ENCODE peak calls at places on chromosomes 1 and 21, in eight cellular contexts. E is stomach, S is esophagus muscularis mucosa, C is K562, J is suprapubic skin, R is Panc1, H is transverse colon, D is SK-N-SH. L is an unnamed sample. For H3K4me1, the result is how much of the 10 kb centered on the place peaks cover.

GRCh38 chr1:20654104-20654690 is 7.0 kb downstream of the DDOST start:
- DNase-seq in E (no peak), S (no peak), C (no peak), J (no peak), R (no peak), H (no peak), D (no peak), L (no peak)

GRCh38 chr1:69791311-69791710 is 223.6 kb downstream of the LRRC7 start:
- DNase-seq in E (no peak), S (no peak), C (no peak), J (no peak), R (no peak), H (no peak), D (no peak), L (no peak)

GRCh38 chr1:46302091-46303037 is 1.1 kb downstream of the LRRC41 start:
- DNase-seq in E (peak), S (no peak), C (peak), J (no peak), R (no peak), H (peak), D (peak), L (peak)

GRCh38 chr1:64295566-64295965 is 92.1 kb downstream of the UBE2U start:
- DNase-seq in E (no peak), S (no peak), C (no peak), J (no peak), R (no peak), H (no peak), D (no peak), L (no peak)

GRCh38 chr1:67446893-67447292 is 16.7 kb upstream of the SERBP1 start:
- DNase-seq in E (no peak), S (no peak), C (no peak), J (no peak), R (no peak), H (no peak), D (no peak), L (no peak)

GRCh38 chr1:173453982-173454381 is 23.2 kb upstream of the PRDX6 start:
- DNase-seq in E (no peak), S (no peak), C (no peak), J (no peak), R (no peak), H (no peak), D (no peak), L (no peak)

GRCh38 chr1:150221552-150221951 is 14.4 kb downstream of the ANP32E start:
- DNase-seq in E (no peak), S (no peak), C (no peak), J (no peak), R (no peak), H (no peak), D (peak), L (no peak)

GRCh38 chr1:109815809-109816791 is 52.4 kb upstream of the EPS8L3 start:
- DNase-seq in E (no peak), S (no peak), C (no peak), J (no peak), R (no peak), H (peak), D (no peak), L (no peak)

GRCh38 chr21:43598416-43599120 is 60.7 kb downstream of the HSF2BP start:
- DNase-seq in E (no peak), S (no peak), C (no peak), J (no peak), R (no peak), H (no peak), D (no peak), L (no peak)

GRCh38 chr1:200302893-200303250 is 107.0 kb downstream of the ZNF281 start:
- DNase-seq in E (peak), S (no peak), C (no peak), J (no peak), R (no peak), H (no peak), D (peak), L (no peak)

GRCh38 chr1:195197116-195197515 is 1411.1 kb downstream of the KCNT2 start:
- DNase-seq in E (no peak), S (no peak), C (no peak), J (no peak), R (no peak), H (no peak), D (no peak), L (no peak)

GRCh38 chr21:28099296-28099695 is 893.4 kb downstream of the LTN1 start:
- DNase-seq in E (no peak), S (no peak), C (no peak), J (no peak), R (no peak), H (no peak), D (no peak), L (no peak)

GRCh38 chr1:157115429-157115838 is 15.8 kb upstream of the ETV3L start:
- DNase-seq in E (no peak), S (no peak), C (no peak), J (peak), R (no peak), H (no peak), D (no peak), L (no peak)

GRCh38 chr1:203926025-203926540 is 64.7 kb downstream of the SNRPE start:
- DNase-seq in E (no peak), S (no peak), C (no peak), J (no peak), R (no peak), H (no peak), D (no peak), L (no peak)

GRCh38 chr21:46189213-46189958 is 5.1 kb upstream of the SPATC1L start:
- DNase-seq in E (no peak), S (peak), C (peak), J (peak), R (no peak), H (no peak), D (peak), L (peak)

GRCh38 chr1:55539652-55540512 is 324.7 kb upstream of the USP24 start:
- DNase-seq in E (no peak), S (no peak), C (no peak), J (no peak), R (no peak), H (no peak), D (no peak), L (no peak)

GRCh38 chr21:41802684-41803083 is 35.8 kb upstream of the RIPK4 start:
- DNase-seq in E (no peak), S (no peak), C (no peak), J (no peak), R (no peak), H (peak), D (no peak), L (peak)

GRCh38 chr1:161082483-161082882 is 6.9 kb downstream of the NECTIN4 start:
- DNase-seq in E (no peak), S (no peak), C (no peak), J (no peak), R (no peak), H (no peak), D (no peak), L (no peak)

GRCh38 chr1:56375184-56375837 is 204.1 kb downstream of the PLPP3 start:
- DNase-seq in E (no peak), S (peak), C (no peak), J (no peak), R (no peak), H (no peak), D (no peak), L (no peak)

GRCh38 chr1:238951809-238952208 is 434.6 kb upstream of the CHRM3 start:
- DNase-seq in E (peak), S (no peak), C (no peak), J (no peak), R (peak), H (no peak), D (peak), L (no peak)

GRCh38 chr1:1058921-1059493 is 15.1 kb downstream of the RNF223 start:
- DNase-seq in E (no peak), S (no peak), C (peak), J (no peak), R (no peak), H (no peak), D (no peak), L (no peak)

GRCh38 chr1:1210726-1211540 is 3.0 kb downstream of the TNFRSF4 start:
- DNase-seq in E (no peak), S (no peak), C (no peak), J (no peak), R (no peak), H (peak), D (peak), L (no peak)

GRCh38 chr1:6233376-6233775 is 2.4 kb downstream of the ICMT start:
- DNase-seq in E (no peak), S (no peak), C (no peak), J (no peak), R (no peak), H (no peak), D (no peak), L (no peak)

GRCh38 chr21:32335601-32336575 is 37.2 kb downstream of the MRAP start:
- DNase-seq in E (no peak), S (no peak), C (no peak), J (no peak), R (no peak), H (no peak), D (no peak), L (no peak)

GRCh38 chr1:61459345-61459744 is 265.6 kb downstream of the TM2D1 start:
- DNase-seq in E (no peak), S (no peak), C (no peak), J (no peak), R (no peak), H (no peak), D (no peak), L (no peak)

GRCh38 chr1:195113471-195113870 is 1494.8 kb downstream of the KCNT2 start:
- DNase-seq in E (no peak), S (no peak), C (no peak), J (no peak), R (no peak), H (no peak), D (no peak), L (no peak)

GRCh38 chr1:202310746-202311145 is 31.0 kb downstream of the UBE2T start:
- DNase-seq in E (no peak), S (no peak), C (no peak), J (peak), R (no peak), H (no peak), D (no peak), L (no peak)

GRCh38 chr1:147907786-147908509 is 5.4 kb downstream of the GJA8 start:
- DNase-seq in E (no peak), S (peak), C (no peak), J (no peak), R (no peak), H (no peak), D (no peak), L (no peak)

GRCh38 chr1:27122652-27123051 is 32.3 kb downstream of the SLC9A1 start:
- DNase-seq in E (peak), S (no peak), C (peak), J (no peak), R (peak), H (peak), D (no peak), L (peak)

GRCh38 chr1:9838946-9839345 is 15.2 kb upstream of the CLSTN1 start:
- DNase-seq in E (no peak), S (no peak), C (no peak), J (no peak), R (no peak), H (no peak), D (no peak), L (no peak)

GRCh38 chr1:87358219-87358618 is 29.5 kb downstream of the LMO4 start:
- DNase-seq in E (no peak), S (no peak), C (no peak), J (no peak), R (no peak), H (no peak), D (no peak), L (no peak)

DNA sequence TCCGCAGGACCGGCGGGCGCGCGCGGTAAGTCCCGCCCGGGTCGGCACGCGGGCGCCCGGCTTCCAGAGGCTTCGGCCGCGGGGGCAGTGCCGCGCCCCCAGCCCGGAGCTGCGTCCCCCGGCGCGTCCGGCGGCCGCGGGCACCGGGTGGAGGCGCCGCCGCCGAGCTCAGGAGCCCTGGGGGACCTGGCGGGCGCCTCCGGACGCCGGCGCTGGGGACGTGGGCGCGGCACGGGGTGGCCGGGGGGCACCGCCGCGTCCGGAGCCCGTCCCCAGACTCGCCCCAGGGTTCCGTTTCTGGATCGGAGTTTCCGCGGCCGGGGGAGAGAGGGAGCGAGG is 280 bp downstream of the NBL1 start:
- DNase-seq in E (no peak), S (no peak), C (no peak), J (no peak), R (no peak), H (no peak), D (peak), L (no peak)
- H3K4me1 ChIP-seq in E (half or more), S (half or more), C (under half), J (half or more), R (under half), H (half or more), D (under half), L (under half)

DNA sequence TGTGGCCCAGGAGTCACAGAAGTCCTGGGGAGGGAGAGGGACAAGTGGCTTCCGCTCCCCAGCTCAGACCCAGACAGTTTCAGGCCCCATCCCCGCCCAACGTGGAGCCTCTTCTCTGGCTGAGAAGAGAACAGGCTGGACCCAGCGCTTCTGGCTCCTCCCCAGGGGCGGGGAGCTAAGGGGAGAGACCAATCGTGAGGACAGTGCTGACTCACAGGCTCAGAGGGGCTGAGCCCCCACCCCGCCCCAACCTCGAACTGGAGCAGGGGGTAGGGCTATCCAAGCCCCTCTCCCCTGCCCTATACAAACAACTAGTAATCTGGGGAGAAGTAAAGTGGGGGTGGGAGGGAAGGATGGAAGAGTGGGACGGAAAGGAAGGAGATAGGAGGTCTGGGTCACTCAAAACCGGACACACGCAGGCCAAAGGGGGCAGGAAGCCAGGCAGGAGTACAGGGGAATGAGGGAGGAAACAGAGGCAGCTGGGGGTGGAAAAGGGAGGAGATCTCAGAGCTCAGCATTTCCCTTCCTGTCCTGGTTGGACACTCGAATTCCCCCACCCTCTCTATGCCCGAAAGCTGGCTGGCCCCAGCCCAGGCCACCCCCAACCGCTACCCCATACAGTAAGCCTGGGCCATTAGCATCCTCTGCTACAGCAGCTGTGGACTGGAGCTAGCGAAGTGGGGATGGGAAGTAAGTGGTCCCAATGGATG is at the start of gene SHC1:
- DNase-seq in E (peak), S (peak), C (peak), J (peak), R (no peak), H (peak), D (peak), L (peak)
- TF ChIP-seq POLR2AphosphoS5 in E (peak), S (no peak), C (peak), J (no peak), R (peak), H (peak), D (peak), L (peak)

GRCh38 chr1:209787551-209787950 is 3.2 kb upstream of the C1orf74 start:
- DNase-seq in E (peak), S (no peak), C (no peak), J (no peak), R (no peak), H (peak), D (no peak), L (peak)
- H3K27ac ChIP-seq in E (peak), S (peak), C (no peak), J (peak), R (no peak), H (peak), D (peak), L (peak)

GRCh38 chr1:12613180-12613579 is 4.8 kb downstream of the DHRS3 start:
- DNase-seq in E (no peak), S (no peak), C (no peak), J (no peak), R (no peak), H (no peak), D (no peak), L (no peak)
- H3K4me1 ChIP-seq in E (half or more), S (half or more), C (under half), J (under half), R (under half), H (under half), D (under half), L (under half)

GRCh38 chr1:16149146-16149545 is 6.7 kb downstream of the EPHA2 start:
- DNase-seq in E (no peak), S (no peak), C (no peak), J (no peak), R (no peak), H (no peak), D (no peak), L (no peak)
- TF ChIP-seq POLR2AphosphoS5 in E (no peak), S (no peak), C (no peak), J (no peak), R (peak), H (no peak), D (no peak), L (no peak)

DNA sequence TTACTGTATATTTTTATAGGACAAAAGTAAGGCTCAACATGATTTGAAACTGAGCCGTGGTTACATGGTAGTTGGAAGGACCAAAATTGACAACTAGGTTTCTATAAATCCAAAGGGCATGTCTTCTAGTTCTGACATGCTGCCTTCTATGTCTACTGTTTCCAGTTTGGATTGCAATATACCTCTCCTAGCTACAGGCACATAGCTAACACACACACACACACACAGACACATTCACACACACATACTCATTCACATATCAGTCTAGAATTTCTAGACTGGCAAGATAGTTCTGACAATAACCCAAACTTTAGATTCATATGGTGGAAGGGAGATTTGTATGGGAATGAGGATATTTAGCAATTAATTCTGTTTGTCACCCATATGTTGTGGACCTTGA is 544.8 kb upstream of the CAMK1G start:
- DNase-seq in E (no peak), S (no peak), C (no peak), J (no peak), R (no peak), H (no peak), D (no peak), L (no peak)
- H3K27ac ChIP-seq in E (no peak), S (no peak), C (no peak), J (no peak), R (no peak), H (no peak), D (no peak), L (no peak)